ENCODE peak calls at places on chromosomes 6 and 20, in seven cellular contexts. I, Q, P, Z, L, V and B are unnamed samples.
A peak's percentile ranks its signal among the peaks of the same experiment; 100 is the strongest.

GRCh38 chr20:22093122-22093521 is 387.7 kb downstream of the PAX1 start:
- DNase-seq in I (no peak), Q (no peak), P (no peak), Z (no peak), L (no peak), V (no peak), B (no peak)

GRCh38 chr6:122648726-122649125 is 38.5 kb downstream of the PKIB start:
- DNase-seq in I (no peak), Q (no peak), P (no peak), Z (peak; percentile 11), L (no peak), V (no peak), B (no peak)

GRCh38 chr6:170464524-170464979 is 88.6 kb downstream of the PSMB1 start:
- DNase-seq in I (no peak), Q (no peak), P (no peak), Z (no peak), L (peak; percentile 43), V (no peak), B (no peak)

GRCh38 chr20:49571553-49571835 is 3.6 kb upstream of the PTGIS start:
- DNase-seq in I (no peak), Q (no peak), P (no peak), Z (no peak), L (no peak), V (no peak), B (no peak)

GRCh38 chr20:18137412-18138265 is at the start of the genes KAT14 and PET117:
- DNase-seq in I (peak; percentile 88), Q (peak; percentile 79), P (peak; percentile 72), Z (peak; percentile 88), L (peak; percentile 96), V (peak; percentile 96), B (peak; percentile 73)

GRCh38 chr6:141309295-141309694 is 823.4 kb upstream of the GJE1 start:
- DNase-seq in I (no peak), Q (no peak), P (no peak), Z (no peak), L (no peak), V (no peak), B (no peak)

GRCh38 chr6:16420715-16421461 is 182.5 kb downstream of the GMPR start:
- DNase-seq in I (no peak), Q (no peak), P (peak; percentile 87), Z (no peak), L (no peak), V (no peak), B (no peak)

GRCh38 chr6:143078468-143079324 is 18.0 kb downstream of the AIG1 start:
- DNase-seq in I (no peak), Q (no peak), P (no peak), Z (no peak), L (no peak), V (no peak), B (no peak)

GRCh38 chr6:7811441-7811840 is 85.5 kb downstream of the BMP6 start:
- DNase-seq in I (no peak), Q (no peak), P (no peak), Z (no peak), L (no peak), V (no peak), B (no peak)

GRCh38 chr6:34527751-34528670 is 28.1 kb downstream of the SPDEF start:
- DNase-seq in I (no peak), Q (no peak), P (no peak), Z (no peak), L (no peak), V (no peak), B (no peak)

GRCh38 chr6:138455746-138456392 is 43.4 kb downstream of the NHSL1 start:
- DNase-seq in I (no peak), Q (peak; percentile 87), P (no peak), Z (no peak), L (no peak), V (no peak), B (peak; percentile 33)

GRCh38 chr6:39228992-39229767 is at the start of gene KCNK5:
- DNase-seq in I (peak; percentile 79), Q (peak; percentile 73), P (no peak), Z (peak; percentile 86), L (peak; percentile 94), V (no peak), B (peak; percentile 96)

GRCh38 chr6:62775427-62776022 is 435.7 kb upstream of the FKBP1C start:
- DNase-seq in I (no peak), Q (peak; percentile 0), P (no peak), Z (no peak), L (no peak), V (no peak), B (no peak)

GRCh38 chr6:21611485-21611884 is 17.9 kb downstream of the SOX4 start:
- DNase-seq in I (no peak), Q (no peak), P (no peak), Z (no peak), L (no peak), V (no peak), B (no peak)

GRCh38 chr20:44005661-44006060 is 91.0 kb downstream of the TOX2 start:
- DNase-seq in I (no peak), Q (no peak), P (no peak), Z (no peak), L (no peak), V (no peak), B (no peak)

GRCh38 chr20:61516398-61517208 is 264.5 kb downstream of the CDH4 start:
- DNase-seq in I (no peak), Q (no peak), P (no peak), Z (no peak), L (peak; percentile 35), V (no peak), B (no peak)
- TF ChIP-seq CTCF in I (no peak), Q (no peak), P (no peak), Z (no peak), L (no peak), V (no peak), B (no peak)

GRCh38 chr6:166206066-166206465 is 38.4 kb upstream of the TBXT start:
- DNase-seq in I (no peak), Q (no peak), P (no peak), Z (no peak), L (no peak), V (no peak), B (no peak)

GRCh38 chr6:166203641-166204222 is 36.1 kb upstream of the TBXT start:
- DNase-seq in I (no peak), Q (no peak), P (no peak), Z (no peak), L (no peak), V (no peak), B (no peak)

GRCh38 chr6:166203003-166203640 is 35.5 kb upstream of the TBXT start:
- DNase-seq in I (no peak), Q (no peak), P (no peak), Z (no peak), L (no peak), V (peak; percentile 48), B (no peak)

GRCh38 chr6:166206510-166207389 is 39.1 kb upstream of the TBXT start:
- DNase-seq in I (no peak), Q (no peak), P (no peak), Z (no peak), L (no peak), V (no peak), B (no peak)

DNA sequence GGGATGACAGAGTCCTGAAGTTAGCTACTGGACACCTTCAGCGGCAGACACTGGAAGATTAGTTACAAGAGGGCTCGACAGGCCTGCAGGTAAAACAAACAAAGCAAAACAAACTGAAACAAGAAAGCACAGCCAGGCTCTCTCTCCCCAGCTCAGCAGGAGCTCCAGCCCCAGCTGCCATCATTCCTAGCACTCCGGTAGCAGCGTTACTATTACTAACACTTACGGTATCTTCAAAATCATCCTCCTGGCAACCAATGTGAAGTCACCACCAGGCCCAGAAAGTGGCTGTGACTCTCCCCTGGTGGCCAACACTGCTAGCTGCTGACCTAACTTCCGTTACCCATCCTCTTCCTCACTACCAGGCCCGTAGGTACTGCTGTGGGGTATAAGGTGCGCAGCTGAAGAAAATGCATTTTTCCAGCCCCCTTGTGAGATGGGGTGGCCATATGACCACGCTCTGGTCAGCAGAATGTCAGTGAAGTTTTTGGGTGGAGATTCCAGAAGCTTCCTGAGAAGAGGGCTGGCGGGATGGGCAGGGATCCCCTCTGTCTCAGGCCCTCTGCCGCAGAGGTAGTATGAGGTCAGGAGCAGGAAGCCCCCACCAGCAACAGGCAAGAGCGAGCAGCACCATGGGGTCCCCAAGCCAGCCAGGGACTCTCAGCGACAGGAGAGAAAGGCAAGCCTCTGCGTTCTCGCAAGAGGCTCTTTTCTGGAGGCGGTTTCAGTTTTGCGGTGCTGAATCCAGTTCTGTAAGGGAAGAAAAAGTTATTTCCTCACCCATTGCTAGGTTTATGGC is 37.4 kb upstream of the TBXT start:
- DNase-seq in I (no peak), Q (no peak), P (no peak), Z (no peak), L (no peak), V (no peak), B (no peak)
- TF ChIP-seq CTCF in I (no peak), Q (peak; percentile 16), P (no peak), Z (no peak), L (no peak), V (no peak), B (no peak)

GRCh38 chr6:168193816-168194701 is 115.0 kb upstream of the FRMD1 start:
- DNase-seq in I (no peak), Q (peak; percentile 7), P (no peak), Z (no peak), L (peak; percentile 69), V (peak; percentile 83), B (no peak)
- TF ChIP-seq CTCF in I (no peak), Q (peak; percentile 31), P (no peak), Z (peak; percentile 24), L (no peak), V (no peak), B (no peak)

GRCh38 chr6:49423817-49424216 is 39.2 kb downstream of the MMUT start:
- DNase-seq in I (no peak), Q (no peak), P (no peak), Z (no peak), L (no peak), V (no peak), B (no peak)
- TF ChIP-seq CTCF in I (no peak), Q (peak; percentile 49), P (peak; percentile 6), Z (peak; percentile 27), L (no peak), V (peak; percentile 44), B (peak; percentile 34)

GRCh38 chr20:31595380-31595653 is 9.8 kb upstream of the ID1 start:
- DNase-seq in I (no peak), Q (no peak), P (no peak), Z (no peak), L (no peak), V (no peak), B (no peak)

GRCh38 chr20:31596831-31597482 is 8.1 kb upstream of the ID1 start:
- DNase-seq in I (no peak), Q (no peak), P (no peak), Z (no peak), L (no peak), V (no peak), B (no peak)

GRCh38 chr20:31597483-31597858 is 7.6 kb upstream of the ID1 start:
- DNase-seq in I (no peak), Q (no peak), P (no peak), Z (no peak), L (no peak), V (no peak), B (no peak)

GRCh38 chr20:31594558-31595379 is 10.3 kb upstream of the ID1 start:
- DNase-seq in I (peak; percentile 53), Q (no peak), P (no peak), Z (no peak), L (no peak), V (no peak), B (peak; percentile 81)

GRCh38 chr20:31595654-31596411 is 9.3 kb upstream of the ID1 start:
- DNase-seq in I (peak; percentile 86), Q (peak; percentile 57), P (peak; percentile 95), Z (peak; percentile 45), L (peak; percentile 91), V (peak; percentile 95), B (peak; percentile 68)
- TF ChIP-seq CTCF in I (no peak), Q (no peak), P (no peak), Z (no peak), L (no peak), V (no peak), B (no peak)

GRCh38 chr6:3144571-3144970 is 12.8 kb downstream of the TUBB2A start:
- DNase-seq in I (no peak), Q (no peak), P (no peak), Z (no peak), L (no peak), V (no peak), B (no peak)
- TF ChIP-seq CTCF in I (no peak), Q (no peak), P (no peak), Z (no peak), L (no peak), V (no peak), B (no peak)